ENCODE peak calls at places on chromosomes 7 and 10, in nine cellular contexts. L is AG04450; T is left ventricle myocardium inferior; J is naive thymus-derived CD4-positive, alpha-beta T cell; Z is endothelial cell of umbilical vein; U is fibroblast of lung; N is HCT116; D is PC-9; Q is endodermal cell. B is an unnamed sample.

GRCh38 chr7:128205068-128205467 is 36.0 kb upstream of the LEP start:
- DNase-seq in D (no peak), T (no peak), J (no peak), L (no peak), Z (no peak), U (no peak), N (no peak), Q (no peak), B (no peak)

GRCh38 chr7:18087031-18087686 is 59.5 kb upstream of the PRPS1L1 start:
- DNase-seq in U (peak; percentile 25), L (no peak), T (peak; percentile 15), J (no peak), Z (peak; percentile 20), Q (peak; percentile 77), D (no peak), N (no peak), B (no peak)

GRCh38 chr10:6365384-6365783 is 162.7 kb downstream of the PFKFB3 start:
- DNase-seq in L (no peak), T (no peak), D (no peak), N (no peak), Q (no peak), J (no peak), Z (no peak), U (peak; percentile 52), B (no peak)

GRCh38 chr10:76558586-76558985 is 1079.0 kb downstream of the KCNMA1 start:
- DNase-seq in Z (no peak), N (no peak), J (no peak), T (no peak), D (no peak), U (peak; percentile 95), L (no peak), Q (no peak), B (no peak)

GRCh38 chr10:124308811-124309210 is 109.9 kb downstream of the OAT start:
- DNase-seq in Q (peak; percentile 41), D (no peak), T (no peak), Z (no peak), U (no peak), L (no peak), J (no peak), N (no peak), B (no peak)

GRCh38 chr10:67242531-67242930 is 316.7 kb downstream of the LRRTM3 start:
- DNase-seq in N (no peak), Z (no peak), T (no peak), L (no peak), D (no peak), U (no peak), Q (no peak), J (no peak), B (no peak)

GRCh38 chr7:103031781-103032180 is 42.8 kb downstream of the FBXL13 start:
- DNase-seq in L (no peak), Z (no peak), N (no peak), T (no peak), Q (no peak), D (no peak), U (peak; percentile 48), J (no peak), B (no peak)

GRCh38 chr7:148058753-148059152 is 531.8 kb upstream of the C7orf33 start:
- DNase-seq in U (no peak), L (no peak), J (no peak), Q (peak; percentile 55), N (no peak), Z (no peak), D (no peak), T (no peak), B (no peak)

GRCh38 chr10:119189811-119190282 is 11.2 kb upstream of the PRDX3 start:
- DNase-seq in J (no peak), T (no peak), L (no peak), N (no peak), Z (peak; percentile 21), Q (no peak), D (no peak), U (peak; percentile 94), B (no peak)

GRCh38 chr7:92244803-92245486 is 769 bp downstream of the KRIT1 start:
- DNase-seq in Q (no peak), N (no peak), U (no peak), L (no peak), T (no peak), J (no peak), Z (no peak), D (no peak), B (no peak)

GRCh38 chr10:73577788-73578187 is 13.4 kb downstream of the USP54 start:
- DNase-seq in D (peak; percentile 98), L (no peak), T (peak; percentile 59), N (no peak), U (peak; percentile 86), Z (no peak), J (no peak), Q (no peak), B (no peak)

GRCh38 chr10:24820616-24821015 is 96.9 kb upstream of the ARHGAP21 start:
- DNase-seq in J (no peak), N (no peak), D (peak; percentile 73), Z (no peak), U (peak; percentile 34), T (no peak), L (no peak), Q (no peak), B (no peak)

DNA sequence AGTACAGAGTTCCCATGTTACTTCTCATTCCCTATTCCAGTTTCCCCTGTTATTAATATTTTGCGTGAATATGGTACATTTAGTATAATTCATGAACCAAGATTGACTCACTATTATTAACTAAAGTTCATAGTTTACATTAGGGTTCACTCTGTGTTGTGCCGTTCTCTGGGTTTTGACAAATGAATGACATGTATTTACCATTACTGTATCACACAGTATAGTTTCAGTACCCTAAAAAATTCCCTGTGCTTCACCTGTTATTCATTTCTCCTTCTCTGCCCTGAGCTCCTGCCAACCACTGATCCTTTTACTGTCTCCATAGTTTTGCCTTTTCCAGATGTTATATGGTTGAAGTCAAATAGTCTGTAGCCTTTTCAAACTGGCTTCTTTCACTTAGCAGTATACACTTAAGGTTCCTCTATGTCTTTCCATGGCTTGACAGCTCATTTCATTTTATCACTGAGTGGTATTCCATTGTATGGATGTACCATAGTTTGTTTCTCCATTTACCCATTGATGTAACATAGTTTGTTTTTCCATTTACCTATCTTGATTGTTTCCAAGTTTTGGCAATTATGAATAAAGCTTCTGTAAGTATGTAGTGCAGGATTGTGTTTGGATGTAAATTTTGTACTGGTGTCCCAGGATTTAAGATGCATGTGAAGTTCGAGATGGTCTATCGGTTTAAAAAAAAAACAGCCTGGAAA is 58.8 kb downstream of the CDK14 start:
- DNase-seq in Q (no peak), L (no peak), T (no peak), U (no peak), Z (no peak), N (no peak), J (no peak), D (no peak), B (no peak)
- H3K9me3 ChIP-seq in Q (no peaks in the 10 kb centered on the region), L (no peaks in the 10 kb centered on the region), T (peaks cover 6% of the 10 kb centered on the region), U (no peaks in the 10 kb centered on the region), Z (no peaks in the 10 kb centered on the region), N (no peaks in the 10 kb centered on the region), J (no peaks in the 10 kb centered on the region), D (no peaks in the 10 kb centered on the region), B (no peaks in the 10 kb centered on the region)

DNA sequence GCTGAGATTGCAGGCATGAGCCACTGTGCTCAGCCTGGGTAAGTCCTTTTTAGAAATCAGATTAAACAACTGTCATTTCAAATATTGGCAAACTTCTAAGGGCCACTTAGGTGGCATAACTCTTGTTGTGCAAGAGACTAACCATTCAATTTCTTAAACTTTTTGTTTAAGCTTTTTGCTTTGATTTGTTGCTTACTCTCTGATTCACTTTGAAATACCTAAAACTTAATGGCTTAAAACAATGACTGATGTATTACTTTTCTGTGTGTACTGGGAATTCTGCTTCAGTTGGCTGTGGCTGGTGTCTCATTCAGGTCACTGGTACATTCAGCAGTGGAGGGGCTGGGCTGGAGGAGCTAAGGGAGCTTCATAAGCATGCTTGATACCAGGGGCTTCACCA is 28.9 kb downstream of the ZNF25 start:
- DNase-seq in J (no peak), D (no peak), U (no peak), Z (no peak), N (no peak), L (no peak), Q (no peak), T (no peak), B (no peak)
- H3K9me3 ChIP-seq in J (no peaks in the 10 kb centered on the region), D (no peaks in the 10 kb centered on the region), U (no peaks in the 10 kb centered on the region), Z (peaks cover 3% of the 10 kb centered on the region), N (no peaks in the 10 kb centered on the region), L (no peaks in the 10 kb centered on the region), Q (peaks cover 55% of the 10 kb centered on the region), T (no peaks in the 10 kb centered on the region), B (peaks cover 3% of the 10 kb centered on the region)

GRCh38 chr10:131427901-131428300 is 116.4 kb upstream of the TCERG1L start:
- DNase-seq in Q (no peak), T (no peak), N (no peak), Z (no peak), U (no peak), L (no peak), J (no peak), D (no peak), B (no peak)

GRCh38 chr10:131429141-131429540 is 117.6 kb upstream of the TCERG1L start:
- DNase-seq in J (no peak), Q (no peak), U (no peak), N (no peak), Z (no peak), L (no peak), T (no peak), D (no peak), B (no peak)

GRCh38 chr10:131425752-131426529 is 114.4 kb upstream of the TCERG1L start:
- DNase-seq in L (no peak), T (no peak), Z (no peak), D (no peak), Q (no peak), N (no peak), J (no peak), U (no peak), B (no peak)

GRCh38 chr10:131426530-131426898 is 115.0 kb upstream of the TCERG1L start:
- DNase-seq in Q (no peak), N (no peak), L (no peak), D (no peak), U (no peak), T (no peak), Z (no peak), J (no peak), B (no peak)

DNA sequence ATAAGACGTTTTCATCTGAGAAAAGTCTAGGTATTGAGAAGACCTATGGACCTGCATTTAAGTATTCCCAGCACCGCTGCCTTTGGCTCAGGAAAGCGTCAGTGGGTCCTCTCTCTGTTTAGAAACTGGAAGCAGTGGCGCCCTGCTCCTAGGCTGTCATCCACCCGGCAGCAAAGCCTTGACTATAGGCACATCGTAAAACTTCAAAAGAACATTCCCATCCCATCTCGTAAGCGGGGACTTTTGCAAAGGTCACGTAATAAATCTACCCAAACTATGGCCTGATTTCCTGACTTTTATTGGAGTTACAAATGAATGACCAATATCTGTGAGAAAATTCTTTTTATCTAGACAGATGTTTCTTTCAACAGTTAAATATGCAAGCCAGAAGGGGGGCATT is 115.7 kb upstream of the TCERG1L start:
- DNase-seq in Z (no peak), Q (no peak), N (no peak), U (no peak), D (no peak), T (no peak), J (no peak), L (no peak), B (no peak)
- H3K9me3 ChIP-seq in Z (peaks cover 13% of the 10 kb centered on the region), Q (no peaks in the 10 kb centered on the region), N (no peaks in the 10 kb centered on the region), U (no peaks in the 10 kb centered on the region), D (no peaks in the 10 kb centered on the region), T (no peaks in the 10 kb centered on the region), J (no peaks in the 10 kb centered on the region), L (peaks cover 80% of the 10 kb centered on the region), B (peaks cover 3% of the 10 kb centered on the region)

DNA sequence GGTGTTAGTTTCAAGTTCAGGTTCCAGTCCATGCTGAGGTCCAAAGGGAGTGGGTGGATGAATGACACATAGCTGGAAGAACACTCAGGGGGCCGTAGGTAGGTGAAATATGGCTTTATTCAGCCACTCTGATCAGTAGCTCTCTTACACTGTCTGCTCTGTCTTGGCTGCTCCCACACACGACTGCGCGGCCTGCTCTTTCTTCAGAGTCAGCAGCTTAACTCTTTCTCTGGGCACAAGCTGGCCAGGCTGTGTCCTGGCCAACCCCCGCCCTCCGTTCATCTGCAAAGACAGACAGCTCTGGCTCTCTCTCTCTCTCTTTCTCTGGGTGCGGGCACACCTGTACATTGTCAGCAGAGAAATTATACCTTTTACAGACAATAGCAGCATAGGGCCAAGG is 317.4 kb upstream of the SORCS1 start:
- DNase-seq in J (no peak), N (no peak), Q (no peak), T (no peak), L (no peak), U (no peak), D (no peak), Z (no peak), B (no peak)
- H3K9me3 ChIP-seq in J (no peaks in the 10 kb centered on the region), N (peaks cover 39% of the 10 kb centered on the region), Q (peaks cover 30% of the 10 kb centered on the region), T (no peaks in the 10 kb centered on the region), L (peaks cover 13% of the 10 kb centered on the region), U (no peaks in the 10 kb centered on the region), D (no peaks in the 10 kb centered on the region), Z (peaks cover 6% of the 10 kb centered on the region), B (no peaks in the 10 kb centered on the region)